ENCODE peak calls at places on chromosomes 16 and 17, in seven cellular contexts. L is lung, U is thoracic aorta, V is keratinocyte, R is left ventricle myocardium inferior, B is BE2C, F is fibroblast of lung. Y is an unnamed sample. For H3K4me1, the result is how much of the 10 kb centered on the place peaks cover.

GRCh38 chr17:68053237-68054030 is 17.9 kb downstream of the KPNA2 start:
- DNase-seq in L (peak), U (no peak), V (no peak), R (peak), B (no peak), F (peak), Y (no peak)

GRCh38 chr17:58306131-58306951 is 22.3 kb downstream of the TSPOAP1 start:
- DNase-seq in L (peak), U (no peak), V (no peak), R (no peak), B (no peak), F (no peak), Y (peak)

GRCh38 chr17:44636562-44636961 is 19.7 kb upstream of the MEIOC start:
- DNase-seq in L (no peak), U (no peak), V (no peak), R (no peak), B (no peak), F (peak), Y (no peak)

GRCh38 chr17:44758414-44759095 is at the start of gene ADAM11:
- DNase-seq in L (no peak), U (no peak), V (no peak), R (no peak), B (no peak), F (no peak), Y (no peak)

GRCh38 chr17:68435876-68436842 is 21.1 kb downstream of the WIPI1 start:
- DNase-seq in L (peak), U (no peak), V (peak), R (peak), B (peak), F (peak), Y (peak)

GRCh38 chr16:53085539-53086450 is 31.0 kb downstream of the CHD9 start:
- DNase-seq in L (no peak), U (no peak), V (no peak), R (no peak), B (peak), F (peak), Y (no peak)

GRCh38 chr16:86509759-86510464 is 415 bp upstream of the FOXF1 start:
- DNase-seq in L (peak), U (no peak), V (no peak), R (peak), B (no peak), F (peak), Y (no peak)

GRCh38 chr17:40458001-40458791 is 14.9 kb downstream of the IGFBP4 start:
- DNase-seq in L (no peak), U (no peak), V (peak), R (no peak), B (peak), F (peak), Y (peak)

GRCh38 chr16:81694494-81695285 is 84.4 kb upstream of the PLCG2 start:
- DNase-seq in L (no peak), U (no peak), V (no peak), R (no peak), B (no peak), F (no peak), Y (no peak)

GRCh38 chr16:77956231-77956630 is 66.1 kb upstream of the CLEC3A start:
- DNase-seq in L (no peak), U (no peak), V (no peak), R (no peak), B (no peak), F (no peak), Y (no peak)

GRCh38 chr16:77955127-77955526 is 67.2 kb upstream of the CLEC3A start:
- DNase-seq in L (no peak), U (no peak), V (no peak), R (no peak), B (no peak), F (no peak), Y (no peak)

GRCh38 chr16:77949445-77949844 is 72.9 kb upstream of the CLEC3A start:
- DNase-seq in L (no peak), U (no peak), V (no peak), R (peak), B (no peak), F (no peak), Y (no peak)

GRCh38 chr16:77946834-77947233 is 75.5 kb upstream of the CLEC3A start:
- DNase-seq in L (no peak), U (no peak), V (no peak), R (no peak), B (no peak), F (no peak), Y (no peak)

DNA sequence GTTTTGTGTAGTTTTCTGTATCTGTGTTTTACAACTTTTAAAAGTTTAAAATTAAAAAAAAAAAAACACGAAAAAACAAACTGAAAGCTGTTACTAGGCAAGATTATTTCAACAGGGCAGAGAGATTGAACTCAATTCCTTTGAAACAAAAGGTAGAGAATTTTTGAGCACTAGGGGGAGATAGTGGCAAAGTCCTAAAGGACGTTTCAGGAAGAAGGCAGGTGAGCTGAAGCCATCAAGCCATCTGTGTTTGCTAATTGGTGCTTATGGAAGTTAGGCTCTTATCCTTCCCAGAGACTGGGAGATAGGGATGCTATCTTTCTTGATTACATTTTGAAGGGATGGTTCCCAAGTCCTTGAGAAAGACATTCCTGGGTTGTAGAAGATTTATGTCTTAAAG is 70.6 kb upstream of the CLEC3A start:
- DNase-seq in L (no peak), U (no peak), V (no peak), R (no peak), B (no peak), F (no peak), Y (no peak)
- TF ChIP-seq CTCF in L (no peak), U (peak), V (peak), R (peak), B (no peak), F (no peak), Y (peak)

DNA sequence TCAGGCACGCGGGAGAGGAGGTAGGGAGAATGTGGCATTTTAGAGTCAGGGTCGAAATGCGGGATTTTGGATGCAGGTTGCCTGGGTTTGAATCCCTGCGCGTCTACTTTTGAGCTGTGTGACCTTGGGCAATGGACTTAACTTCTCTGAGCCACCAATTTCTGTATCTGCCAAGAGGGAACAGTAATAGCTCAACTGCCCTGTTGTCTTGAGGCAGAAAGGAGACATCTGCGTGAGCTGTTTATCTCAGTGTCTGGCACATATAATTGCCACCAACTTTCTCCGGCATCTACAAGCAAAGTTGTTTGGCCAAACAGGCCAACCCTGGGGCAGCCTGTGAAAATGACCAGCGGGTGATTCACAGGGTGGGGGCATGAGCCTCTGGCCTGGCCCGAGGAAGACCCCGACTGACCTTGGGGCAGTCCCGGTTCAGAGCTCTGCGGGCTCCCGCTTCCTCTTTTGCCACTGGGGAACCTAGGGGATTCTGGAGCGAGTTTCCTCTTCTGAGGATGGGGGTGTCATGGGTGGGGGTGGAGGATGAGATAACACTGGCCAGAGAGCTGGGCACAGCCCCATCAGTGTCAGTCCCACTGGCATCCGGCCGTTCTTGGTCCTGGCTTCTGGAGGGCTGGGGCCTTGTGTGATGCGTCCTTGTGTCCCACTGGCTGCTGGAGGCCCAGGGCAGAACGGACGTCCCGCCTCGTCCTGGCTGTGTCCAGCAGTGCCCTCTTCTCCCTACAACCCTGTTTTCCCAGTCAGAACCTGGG is 1.3 kb downstream of the SNN start:
- DNase-seq in L (peak), U (no peak), V (no peak), R (peak), B (no peak), F (peak), Y (peak)
- H3K4me1 ChIP-seq in L (under half), U (under half), V (under half), R (half or more), B (under half), F (under half), Y (under half)

DNA sequence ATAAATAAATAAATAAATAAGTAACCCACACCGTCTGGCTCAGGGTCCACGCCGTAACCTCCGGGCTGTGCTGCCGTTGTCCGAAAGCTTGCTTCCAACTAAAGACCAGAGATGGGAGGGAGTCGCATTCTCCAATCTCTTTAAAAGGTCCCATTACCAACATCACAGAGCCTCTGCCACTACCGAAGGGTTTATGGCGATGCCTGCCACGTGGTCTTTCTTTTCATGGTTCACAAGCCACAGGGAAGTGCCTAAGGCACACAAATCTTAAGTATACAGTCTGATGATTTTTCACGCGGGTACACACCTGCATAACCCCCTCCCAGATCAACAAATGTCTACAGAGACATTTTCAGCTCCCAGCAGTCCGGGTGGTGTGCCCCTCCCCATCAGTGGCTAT is 1.4 kb downstream of the COTL1 start:
- DNase-seq in L (no peak), U (no peak), V (no peak), R (no peak), B (no peak), F (peak), Y (no peak)
- H3K4me3 ChIP-seq in L (peak), U (peak), V (peak), R (peak), B (peak), F (peak), Y (peak)

GRCh38 chr17:18229771-18230170 is 4.3 kb downstream of the LLGL1 start:
- DNase-seq in L (no peak), U (no peak), V (no peak), R (no peak), B (no peak), F (no peak), Y (no peak)
- TF ChIP-seq CTCF in L (no peak), U (no peak), V (no peak), R (no peak), B (no peak), F (no peak), Y (no peak)

GRCh38 chr17:79991924-79992656 is 43.6 kb downstream of the TBC1D16 start:
- DNase-seq in L (no peak), U (no peak), V (no peak), R (peak), B (peak), F (peak), Y (peak)
- H3K4me1 ChIP-seq in L (under half), U (under half), V (under half), R (half or more), B (under half), F (under half), Y (under half)

DNA sequence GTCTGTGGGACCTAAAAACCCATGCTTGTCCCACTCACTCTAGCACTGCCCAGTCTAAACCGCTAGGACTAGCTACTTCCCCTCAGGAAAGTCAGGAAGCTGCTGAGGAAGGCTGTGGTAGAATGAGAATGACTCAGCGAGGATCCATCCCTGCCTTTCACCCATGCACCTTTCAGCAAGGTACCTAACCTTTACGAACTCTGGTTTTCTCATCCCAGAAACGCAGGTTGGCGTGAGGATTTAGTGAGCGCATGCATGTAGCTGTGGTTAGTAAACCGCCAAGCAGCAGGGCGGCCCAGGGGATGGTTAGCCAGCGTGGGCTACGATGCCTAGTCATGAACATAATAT is 26.3 kb upstream of the RFFL start:
- DNase-seq in L (no peak), U (no peak), V (no peak), R (no peak), B (peak), F (no peak), Y (peak)
- H3K4me3 ChIP-seq in L (no peak), U (peak), V (no peak), R (peak), B (peak), F (no peak), Y (peak)

GRCh38 chr16:19984136-19984535 is 89.6 kb downstream of the GPR139 start:
- DNase-seq in L (no peak), U (no peak), V (no peak), R (no peak), B (no peak), F (no peak), Y (no peak)

GRCh38 chr16:19979638-19980037 is 94.1 kb downstream of the GPR139 start:
- DNase-seq in L (no peak), U (no peak), V (no peak), R (no peak), B (no peak), F (no peak), Y (no peak)

GRCh38 chr16:19980866-19981265 is 92.8 kb downstream of the GPR139 start:
- DNase-seq in L (no peak), U (no peak), V (no peak), R (no peak), B (peak), F (no peak), Y (no peak)
- TF ChIP-seq CTCF in L (no peak), U (no peak), V (peak), R (no peak), B (peak), F (peak), Y (peak)

DNA sequence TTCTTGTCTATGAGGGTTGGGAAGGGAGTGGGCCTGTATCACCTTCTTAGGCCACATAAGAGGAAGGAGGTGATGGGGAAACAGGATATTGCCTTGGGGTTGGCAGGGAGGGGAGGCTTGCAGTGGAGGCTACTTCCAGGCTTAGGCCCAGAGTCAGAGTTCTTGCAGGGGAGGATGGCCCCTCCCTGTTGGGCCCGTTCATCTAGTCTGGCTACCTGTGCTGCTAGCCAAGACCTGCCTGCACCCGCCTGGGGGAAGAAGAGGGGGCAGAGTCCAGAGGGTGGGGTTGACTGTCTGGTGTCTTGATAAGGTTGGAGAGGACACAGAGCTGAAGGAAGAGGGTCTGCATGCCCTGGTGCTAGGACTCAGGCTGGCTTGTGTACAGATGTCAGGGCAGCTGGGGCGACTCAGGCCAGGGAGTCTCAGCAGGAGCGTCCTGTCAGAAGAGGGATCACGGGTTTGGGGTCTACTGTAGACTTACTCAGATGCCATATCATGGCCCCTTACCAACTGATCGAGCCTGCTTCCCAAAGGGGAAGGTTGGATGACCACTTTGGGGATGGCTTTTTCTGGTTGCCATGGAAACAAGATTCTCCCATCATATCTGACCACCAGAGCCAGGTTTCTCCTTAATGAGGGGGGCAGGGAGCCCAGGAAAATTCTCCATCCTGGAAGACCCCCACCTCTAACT is 5.3 kb downstream of the KDM6B start:
- DNase-seq in L (peak), U (no peak), V (no peak), R (no peak), B (no peak), F (no peak), Y (no peak)
- H3K4me1 ChIP-seq in L (under half), U (under half), V (under half), R (half or more), B (under half), F (under half), Y (under half)

Y was measured in right lobe of liver.